ENCODE peak calls at places on chromosomes 11 and 22, in four cellular contexts. One of them, this sample, is unnamed.

GRCh38 chr11:118170231-118170630 is 6.2 kb downstream of the SCN2B start:
- DNase-seq in cardiac muscle cell: no peak
- DNase-seq in NB4: no peak
- DNase-seq in K562: no peak
- DNase-seq in this sample: no peak

GRCh38 chr11:119417726-119418540 is 5.0 kb downstream of the THY1 start:
- DNase-seq in NB4: no peak
- DNase-seq in K562: peak
- DNase-seq in cardiac muscle cell: no peak
- DNase-seq in this sample: peak

GRCh38 chr22:39917091-39917703 is 16.3 kb downstream of the GRAP2 start:
- DNase-seq in K562: no peak
- DNase-seq in NB4: no peak
- DNase-seq in cardiac muscle cell: no peak
- DNase-seq in this sample: no peak

GRCh38 chr22:47391169-47392053 is 629.0 kb downstream of the TBC1D22A start:
- DNase-seq in K562: no peak
- DNase-seq in cardiac muscle cell: no peak
- DNase-seq in NB4: no peak
- DNase-seq in this sample: no peak

GRCh38 chr11:10809373-10810199 is 860 bp upstream of the EIF4G2 start:
- DNase-seq in K562: peak
- DNase-seq in cardiac muscle cell: no peak
- DNase-seq in NB4: no peak
- DNase-seq in this sample: peak

GRCh38 chr11:16279524-16279923 is 76.8 kb downstream of the SOX6 start:
- DNase-seq in K562: no peak
- DNase-seq in NB4: no peak
- DNase-seq in cardiac muscle cell: no peak
- DNase-seq in this sample: no peak

GRCh38 chr11:111541209-111542061 is 915 bp downstream of the LAYN start:
- DNase-seq in K562: no peak
- DNase-seq in cardiac muscle cell: peak
- DNase-seq in NB4: peak
- DNase-seq in this sample: peak

GRCh38 chr11:70127653-70128434 is 49.7 kb downstream of the ANO1 start:
- DNase-seq in NB4: no peak
- DNase-seq in cardiac muscle cell: no peak
- DNase-seq in K562: no peak
- DNase-seq in this sample: no peak

GRCh38 chr11:26194871-26195270 is 137.1 kb upstream of the ANO3 start:
- DNase-seq in NB4: no peak
- DNase-seq in cardiac muscle cell: no peak
- DNase-seq in K562: no peak
- DNase-seq in this sample: no peak

GRCh38 chr11:12282676-12283075 is 94.7 kb upstream of the PARVA start:
- DNase-seq in K562: no peak
- DNase-seq in NB4: no peak
- DNase-seq in cardiac muscle cell: no peak
- DNase-seq in this sample: no peak

GRCh38 chr11:128238521-128239222 is 348.7 kb downstream of the ETS1 start:
- DNase-seq in NB4: no peak
- DNase-seq in cardiac muscle cell: no peak
- DNase-seq in K562: no peak
- DNase-seq in this sample: no peak

GRCh38 chr22:25085930-25086901 is 113.4 kb upstream of the CRYBB3 start:
- DNase-seq in NB4: no peak
- DNase-seq in K562: no peak
- DNase-seq in cardiac muscle cell: no peak
- DNase-seq in this sample: no peak

GRCh38 chr11:117433717-117434116 is 106.1 kb downstream of the CEP164 start:
- DNase-seq in NB4: no peak
- DNase-seq in cardiac muscle cell: no peak
- DNase-seq in K562: no peak
- DNase-seq in this sample: no peak

GRCh38 chr11:75505966-75506692 is 19.6 kb downstream of the GDPD5 start:
- DNase-seq in cardiac muscle cell: peak
- DNase-seq in NB4: no peak
- DNase-seq in K562: no peak
- DNase-seq in this sample: no peak

GRCh38 chr11:31821779-31822574 is 10.9 kb upstream of the PAX6 start:
- DNase-seq in K562: no peak
- DNase-seq in NB4: no peak
- DNase-seq in cardiac muscle cell: no peak
- DNase-seq in this sample: no peak

GRCh38 chr11:125429174-125429707 is 66.8 kb downstream of the FEZ1 start:
- DNase-seq in NB4: peak
- DNase-seq in cardiac muscle cell: peak
- DNase-seq in K562: peak
- DNase-seq in this sample: peak

GRCh38 chr11:17752144-17752543 is 17.6 kb downstream of the KCNC1 start:
- DNase-seq in K562: no peak
- DNase-seq in NB4: no peak
- DNase-seq in cardiac muscle cell: no peak
- DNase-seq in this sample: no peak

DNA sequence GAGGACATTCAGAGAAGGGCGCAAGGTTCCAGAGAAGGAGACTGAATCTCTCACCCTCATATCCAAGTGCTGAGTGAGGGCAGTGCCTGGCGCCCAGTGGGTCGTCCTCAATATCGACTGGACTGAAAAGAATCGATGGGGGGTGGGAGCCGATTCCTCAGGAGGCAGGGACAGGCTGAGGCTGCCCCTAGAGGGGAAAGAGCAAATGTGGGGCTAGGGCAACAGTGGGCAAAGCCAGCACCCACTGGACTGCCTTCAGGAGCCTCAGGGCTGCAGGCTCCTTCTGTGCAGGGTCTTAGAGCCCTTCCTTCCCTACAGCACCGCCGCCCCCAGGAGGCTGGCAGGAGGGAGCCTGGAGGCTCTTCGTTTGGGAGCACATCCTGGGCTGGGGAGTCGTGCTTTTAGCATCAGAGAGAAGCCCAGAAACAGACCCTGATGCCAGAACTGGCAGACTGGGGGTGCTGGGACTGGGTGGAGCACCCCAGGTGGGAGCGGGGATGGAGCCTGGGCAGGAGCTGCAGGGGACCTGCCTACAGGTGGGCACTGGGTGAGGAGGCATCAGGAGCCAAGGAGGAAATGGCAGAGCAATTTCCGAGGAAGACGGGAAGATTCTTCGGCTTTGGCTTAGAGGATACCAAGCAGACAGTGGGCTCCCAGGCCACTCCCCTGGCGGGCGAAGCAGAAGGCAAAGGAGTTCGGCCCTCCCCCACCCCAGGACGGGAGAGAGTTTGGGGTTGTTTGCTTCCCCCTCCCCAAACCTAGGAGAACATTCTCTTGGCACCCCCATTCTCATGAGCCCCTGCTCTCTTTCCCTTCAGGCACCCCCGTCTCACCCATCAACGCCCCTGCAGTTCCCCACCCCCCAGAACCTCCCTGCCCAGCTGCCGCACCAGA is 1.2 kb downstream of the SYT7 start:
- DNase-seq in K562: no peak
- DNase-seq in cardiac muscle cell: no peak
- DNase-seq in NB4: peak
- DNase-seq in this sample: no peak
- TF ChIP-seq CTCF in K562: no peak
- TF ChIP-seq CTCF in cardiac muscle cell: no peak
- TF ChIP-seq CTCF in NB4: peak
- TF ChIP-seq CTCF in this sample: no peak

DNA sequence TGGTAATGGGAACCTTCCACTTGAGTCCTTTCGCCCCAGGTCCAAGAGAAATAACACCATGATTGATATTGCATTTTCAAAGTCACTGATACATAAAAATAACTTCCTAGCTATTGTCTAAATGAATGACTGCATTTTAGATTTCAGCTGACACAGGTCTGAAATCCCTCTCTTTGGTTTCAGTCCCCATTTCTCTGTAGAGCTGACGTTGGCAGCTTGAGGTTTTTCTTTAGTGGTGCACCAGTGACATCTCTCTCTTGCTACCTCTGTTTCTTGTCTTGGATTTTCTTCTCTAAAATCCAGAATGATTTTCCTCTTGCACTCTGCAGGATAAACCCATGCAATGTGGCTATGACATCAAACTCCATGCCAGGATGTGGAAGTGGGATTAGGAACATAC is 31.7 kb upstream of the SORL1 start:
- DNase-seq in NB4: no peak
- DNase-seq in K562: no peak
- DNase-seq in cardiac muscle cell: no peak
- DNase-seq in this sample: no peak
- TF ChIP-seq CTCF in NB4: no peak
- TF ChIP-seq CTCF in K562: no peak
- TF ChIP-seq CTCF in cardiac muscle cell: no peak
- TF ChIP-seq CTCF in this sample: no peak

GRCh38 chr11:42972741-42973140 is 339.1 kb upstream of the API5 start:
- DNase-seq in NB4: no peak
- DNase-seq in cardiac muscle cell: no peak
- DNase-seq in K562: no peak
- DNase-seq in this sample: no peak

GRCh38 chr11:42976636-42977217 is 335.1 kb upstream of the API5 start:
- DNase-seq in cardiac muscle cell: peak
- DNase-seq in K562: no peak
- DNase-seq in NB4: no peak
- DNase-seq in this sample: no peak

GRCh38 chr11:42974510-42974909 is 337.3 kb upstream of the API5 start:
- DNase-seq in NB4: peak
- DNase-seq in K562: no peak
- DNase-seq in cardiac muscle cell: no peak
- DNase-seq in this sample: no peak
- TF ChIP-seq CTCF in NB4: peak
- TF ChIP-seq CTCF in K562: peak
- TF ChIP-seq CTCF in cardiac muscle cell: no peak
- TF ChIP-seq CTCF in this sample: no peak

GRCh38 chr11:14253437-14253836 is 105.5 kb downstream of the RRAS2 start:
- DNase-seq in NB4: no peak
- DNase-seq in K562: no peak
- DNase-seq in cardiac muscle cell: no peak
- DNase-seq in this sample: no peak

GRCh38 chr11:14249121-14249963 is 109.6 kb downstream of the RRAS2 start:
- DNase-seq in cardiac muscle cell: peak
- DNase-seq in K562: peak
- DNase-seq in NB4: peak
- DNase-seq in this sample: peak

GRCh38 chr11:14244926-14245325 is 114.1 kb downstream of the RRAS2 start:
- DNase-seq in NB4: no peak
- DNase-seq in cardiac muscle cell: no peak
- DNase-seq in K562: no peak
- DNase-seq in this sample: no peak

GRCh38 chr11:14251754-14252153 is 107.2 kb downstream of the RRAS2 start:
- DNase-seq in NB4: no peak
- DNase-seq in cardiac muscle cell: no peak
- DNase-seq in K562: no peak
- DNase-seq in this sample: no peak

DNA sequence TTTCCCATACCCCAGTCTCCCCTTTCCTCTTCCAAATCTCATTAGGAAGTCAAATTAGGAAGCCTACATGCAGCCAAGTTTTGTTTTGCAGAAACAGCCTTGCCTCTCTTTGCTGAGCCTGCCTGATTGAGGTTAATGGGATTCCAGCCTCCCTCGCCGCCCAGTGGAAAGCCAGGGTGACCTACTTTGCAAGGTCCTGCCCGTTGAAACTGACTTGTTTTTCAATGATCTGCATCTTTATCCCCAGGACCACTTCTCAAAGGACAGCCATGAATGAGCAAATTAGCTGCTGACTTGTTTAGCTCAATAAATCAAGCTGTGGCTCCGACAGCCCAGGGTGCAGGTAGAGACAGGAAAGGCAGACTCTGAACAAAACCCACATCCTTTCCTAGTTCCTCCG is 110.4 kb downstream of the RRAS2 start:
- DNase-seq in K562: no peak
- DNase-seq in cardiac muscle cell: peak
- DNase-seq in NB4: no peak
- DNase-seq in this sample: no peak
- TF ChIP-seq CTCF in K562: no peak
- TF ChIP-seq CTCF in cardiac muscle cell: peak
- TF ChIP-seq CTCF in NB4: no peak
- TF ChIP-seq CTCF in this sample: no peak

GRCh38 chr11:64268687-64269379 is 15.6 kb downstream of the BAD start:
- DNase-seq in NB4: peak
- DNase-seq in cardiac muscle cell: no peak
- DNase-seq in K562: peak
- DNase-seq in this sample: peak

GRCh38 chr11:64267207-64267945 is 16.0 kb downstream of the PLCB3 start:
- DNase-seq in NB4: no peak
- DNase-seq in K562: no peak
- DNase-seq in cardiac muscle cell: no peak
- DNase-seq in this sample: no peak

GRCh38 chr11:64271339-64272132 is 12.9 kb downstream of the BAD start:
- DNase-seq in cardiac muscle cell: peak
- DNase-seq in K562: peak
- DNase-seq in NB4: peak
- DNase-seq in this sample: peak

GRCh38 chr11:64268028-64268686 is 16.3 kb downstream of the BAD start:
- DNase-seq in NB4: no peak
- DNase-seq in K562: no peak
- DNase-seq in cardiac muscle cell: no peak
- DNase-seq in this sample: no peak

GRCh38 chr11:64269380-64270234 is 14.9 kb downstream of the BAD start:
- DNase-seq in NB4: peak
- DNase-seq in cardiac muscle cell: peak
- DNase-seq in K562: peak
- DNase-seq in this sample: peak
- TF ChIP-seq CTCF in NB4: no peak
- TF ChIP-seq CTCF in cardiac muscle cell: peak
- TF ChIP-seq CTCF in K562: peak
- TF ChIP-seq CTCF in this sample: no peak

DNA sequence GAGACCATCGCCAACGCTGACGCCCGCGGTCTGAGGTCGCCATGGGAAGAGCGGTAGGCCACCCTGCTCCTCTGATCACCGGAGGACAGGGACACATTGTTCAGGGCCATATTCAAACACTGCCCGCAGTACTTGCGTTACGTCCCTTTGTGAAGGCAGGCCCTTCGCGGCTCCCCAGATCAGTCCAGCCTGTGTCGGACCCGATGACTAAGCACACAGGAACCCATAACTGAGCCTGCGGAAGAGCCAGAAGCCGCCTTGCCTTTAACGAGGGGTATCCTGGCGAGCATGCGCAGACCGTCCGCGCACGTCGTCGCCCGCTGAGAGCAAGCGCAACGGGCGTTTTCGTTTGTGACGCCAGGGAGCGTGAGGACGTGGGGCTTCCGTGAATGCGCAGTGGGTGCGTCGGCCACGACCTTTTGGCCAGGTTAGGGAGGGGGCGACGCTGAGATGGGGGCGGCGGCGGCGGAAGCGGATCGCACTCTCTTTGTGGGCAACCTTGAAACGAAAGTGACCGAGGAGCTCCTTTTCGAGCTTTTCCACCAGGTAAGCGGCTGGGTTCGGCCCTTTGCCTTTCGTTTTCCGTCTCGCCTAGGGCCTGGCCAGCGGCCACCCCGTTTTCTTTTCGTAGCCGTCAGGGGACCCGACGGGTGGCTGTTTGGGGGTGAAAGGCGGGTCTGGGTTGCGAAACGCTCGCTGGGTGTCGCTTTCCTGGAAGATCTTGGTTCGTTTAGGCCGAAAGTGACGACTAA is at the start of the genes C11orf71 and RBM7:
- DNase-seq in NB4: peak
- DNase-seq in cardiac muscle cell: peak
- DNase-seq in K562: peak
- DNase-seq in this sample: peak
- TF ChIP-seq CTCF in NB4: no peak
- TF ChIP-seq CTCF in cardiac muscle cell: no peak
- TF ChIP-seq CTCF in K562: peak
- TF ChIP-seq CTCF in this sample: no peak

This sample was measured in fibroblast of villous mesenchyme.